ENCODE peak calls at places on chromosome 13, in four cellular contexts. One of them, this sample, is unnamed.
A peak's percentile ranks its signal among the peaks of the same experiment; 100 is the strongest.

GRCh38 chr13:98510156-98510509 is 66.8 kb downstream of the STK24 start:
- DNase-seq in NCI-H1436: no peak
- DNase-seq in amygdala: no peak
- DNase-seq in spleen: no peak
- DNase-seq in this sample: no peak

GRCh38 chr13:33931397-33931987 is 113.5 kb downstream of the RFC3 start:
- DNase-seq in NCI-H1436: no peak
- DNase-seq in spleen: no peak
- DNase-seq in amygdala: no peak
- DNase-seq in this sample: no peak

GRCh38 chr13:21608961-21609360 is 5.0 kb upstream of the MICU2 start:
- DNase-seq in spleen: no peak
- DNase-seq in NCI-H1436: no peak
- DNase-seq in amygdala: no peak
- DNase-seq in this sample: no peak

GRCh38 chr13:97978661-97979450 is 25.4 kb downstream of the IPO5 start:
- DNase-seq in amygdala: no peak
- DNase-seq in NCI-H1436: no peak
- DNase-seq in spleen: no peak
- DNase-seq in this sample: no peak

GRCh38 chr13:84645196-84646071 is 763.2 kb upstream of the SLITRK1 start:
- DNase-seq in NCI-H1436: no peak
- DNase-seq in amygdala: no peak
- DNase-seq in spleen: no peak
- DNase-seq in this sample: no peak

GRCh38 chr13:35210234-35210633 is 266.3 kb downstream of the MAB21L1 start:
- DNase-seq in NCI-H1436: no peak
- DNase-seq in spleen: no peak
- DNase-seq in amygdala: no peak
- DNase-seq in this sample: no peak

GRCh38 chr13:112859817-112860190 is 109.2 kb upstream of the MCF2L start:
- DNase-seq in spleen: peak; percentile 76
- DNase-seq in amygdala: no peak
- DNase-seq in NCI-H1436: no peak
- DNase-seq in this sample: peak; percentile 66

GRCh38 chr13:113930711-113931637 is 42.9 kb downstream of the C13orf46 start:
- DNase-seq in amygdala: no peak
- DNase-seq in spleen: peak; percentile 64
- DNase-seq in NCI-H1436: no peak
- DNase-seq in this sample: no peak

GRCh38 chr13:29535663-29536655 is 59.5 kb downstream of the SLC7A1 start:
- DNase-seq in amygdala: no peak
- DNase-seq in NCI-H1436: no peak
- DNase-seq in spleen: no peak
- DNase-seq in this sample: no peak

GRCh38 chr13:99686157-99686572 is 184.9 kb downstream of the TM9SF2 start:
- DNase-seq in NCI-H1436: no peak
- DNase-seq in spleen: no peak
- DNase-seq in amygdala: no peak
- DNase-seq in this sample: no peak

GRCh38 chr13:48852911-48853310 is 122.8 kb upstream of the FNDC3A start:
- DNase-seq in amygdala: no peak
- DNase-seq in NCI-H1436: no peak
- DNase-seq in spleen: no peak
- DNase-seq in this sample: no peak

GRCh38 chr13:112814905-112815585 is 125.2 kb downstream of the ATP11A start:
- DNase-seq in NCI-H1436: no peak
- DNase-seq in amygdala: no peak
- DNase-seq in spleen: no peak
- DNase-seq in this sample: no peak

GRCh38 chr13:77733674-77734073 is 36.2 kb downstream of the SLAIN1 start:
- DNase-seq in amygdala: no peak
- DNase-seq in spleen: no peak
- DNase-seq in NCI-H1436: no peak
- DNase-seq in this sample: no peak

GRCh38 chr13:29922896-29923295 is 72.5 kb upstream of the UBL3 start:
- DNase-seq in amygdala: no peak
- DNase-seq in NCI-H1436: no peak
- DNase-seq in spleen: no peak
- DNase-seq in this sample: no peak

GRCh38 chr13:30572859-30573275 is 44.9 kb upstream of the USPL1 start:
- DNase-seq in spleen: no peak
- DNase-seq in NCI-H1436: no peak
- DNase-seq in amygdala: no peak
- DNase-seq in this sample: peak; percentile 38

This sample was measured in head of caudate nucleus.